ENCODE peak calls at places on chromosomes 3 and 15, in nine cellular contexts. One of them, this sample, is unnamed.

GRCh38 chr3:120683213-120683612 is 1.2 kb upstream of the HGD start:
- DNase-seq in cardiac muscle cell: peak; percentile 12
- DNase-seq in left ventricle myocardium inferior: peak; percentile 17
- DNase-seq in adrenal gland: no peak
- DNase-seq in psoas muscle: no peak
- DNase-seq in upper lobe of right lung: no peak
- DNase-seq in PC-9: no peak
- DNase-seq in GM12878: no peak
- DNase-seq in lower lobe of right lung: no peak
- DNase-seq in this sample: no peak

GRCh38 chr3:25665646-25666136 is 984 bp upstream of the TOP2B start:
- DNase-seq in cardiac muscle cell: no peak
- DNase-seq in left ventricle myocardium inferior: no peak
- DNase-seq in adrenal gland: no peak
- DNase-seq in psoas muscle: no peak
- DNase-seq in upper lobe of right lung: no peak
- DNase-seq in PC-9: no peak
- DNase-seq in GM12878: no peak
- DNase-seq in lower lobe of right lung: no peak
- DNase-seq in this sample: no peak

GRCh38 chr3:147843331-147843730 is 434.2 kb downstream of the ZIC1 start:
- DNase-seq in cardiac muscle cell: no peak
- DNase-seq in left ventricle myocardium inferior: no peak
- DNase-seq in adrenal gland: no peak
- DNase-seq in psoas muscle: no peak
- DNase-seq in upper lobe of right lung: no peak
- DNase-seq in PC-9: no peak
- DNase-seq in GM12878: no peak
- DNase-seq in lower lobe of right lung: no peak
- DNase-seq in this sample: no peak

GRCh38 chr15:54502416-54503075 is 524.3 kb downstream of the UNC13C start:
- DNase-seq in cardiac muscle cell: no peak
- DNase-seq in left ventricle myocardium inferior: no peak
- DNase-seq in adrenal gland: no peak
- DNase-seq in psoas muscle: no peak
- DNase-seq in upper lobe of right lung: no peak
- DNase-seq in PC-9: no peak
- DNase-seq in GM12878: no peak
- DNase-seq in lower lobe of right lung: no peak
- DNase-seq in this sample: no peak

GRCh38 chr3:186775999-186776398 is 7.4 kb upstream of the EIF4A2 start:
- DNase-seq in cardiac muscle cell: peak; percentile 56
- DNase-seq in left ventricle myocardium inferior: no peak
- DNase-seq in adrenal gland: no peak
- DNase-seq in psoas muscle: no peak
- DNase-seq in upper lobe of right lung: no peak
- DNase-seq in PC-9: no peak
- DNase-seq in GM12878: no peak
- DNase-seq in lower lobe of right lung: no peak
- DNase-seq in this sample: no peak

GRCh38 chr3:174955513-174956001 is 96.4 kb downstream of the NAALADL2 start:
- DNase-seq in cardiac muscle cell: peak; percentile 21
- DNase-seq in left ventricle myocardium inferior: no peak
- DNase-seq in adrenal gland: no peak
- DNase-seq in psoas muscle: no peak
- DNase-seq in upper lobe of right lung: no peak
- DNase-seq in PC-9: peak; percentile 58
- DNase-seq in GM12878: no peak
- DNase-seq in lower lobe of right lung: no peak
- DNase-seq in this sample: no peak

GRCh38 chr3:83500422-83500821 is 1458.4 kb upstream of the CADM2 start:
- DNase-seq in cardiac muscle cell: no peak
- DNase-seq in left ventricle myocardium inferior: no peak
- DNase-seq in adrenal gland: no peak
- DNase-seq in psoas muscle: no peak
- DNase-seq in upper lobe of right lung: no peak
- DNase-seq in PC-9: no peak
- DNase-seq in GM12878: no peak
- DNase-seq in lower lobe of right lung: no peak
- DNase-seq in this sample: no peak

GRCh38 chr3:178513539-178514410 is 22.5 kb upstream of the KCNMB2 start:
- DNase-seq in cardiac muscle cell: peak; percentile 26
- DNase-seq in left ventricle myocardium inferior: no peak
- DNase-seq in adrenal gland: no peak
- DNase-seq in psoas muscle: no peak
- DNase-seq in upper lobe of right lung: no peak
- DNase-seq in PC-9: no peak
- DNase-seq in GM12878: no peak
- DNase-seq in lower lobe of right lung: no peak
- DNase-seq in this sample: no peak

GRCh38 chr3:40504636-40505430 is 1.0 kb upstream of the ZNF620 start:
- DNase-seq in cardiac muscle cell: peak; percentile 96
- DNase-seq in left ventricle myocardium inferior: no peak
- DNase-seq in adrenal gland: peak; percentile 89
- DNase-seq in psoas muscle: no peak
- DNase-seq in upper lobe of right lung: no peak
- DNase-seq in PC-9: peak; percentile 19
- DNase-seq in GM12878: no peak
- DNase-seq in lower lobe of right lung: no peak
- DNase-seq in this sample: peak; percentile 75

GRCh38 chr3:176951144-176951543 is 246.1 kb downstream of the TBL1XR1 start:
- DNase-seq in cardiac muscle cell: no peak
- DNase-seq in left ventricle myocardium inferior: peak; percentile 64
- DNase-seq in adrenal gland: no peak
- DNase-seq in psoas muscle: peak; percentile 89
- DNase-seq in upper lobe of right lung: no peak
- DNase-seq in PC-9: peak; percentile 10
- DNase-seq in GM12878: no peak
- DNase-seq in lower lobe of right lung: no peak
- DNase-seq in this sample: peak; percentile 24

GRCh38 chr3:61114316-61114953 is 136.8 kb downstream of the FHIT start:
- DNase-seq in cardiac muscle cell: no peak
- DNase-seq in left ventricle myocardium inferior: no peak
- DNase-seq in adrenal gland: no peak
- DNase-seq in psoas muscle: no peak
- DNase-seq in upper lobe of right lung: no peak
- DNase-seq in PC-9: no peak
- DNase-seq in GM12878: no peak
- DNase-seq in lower lobe of right lung: no peak
- DNase-seq in this sample: no peak

GRCh38 chr3:127706312-127706711 is 33.6 kb downstream of the ABTB1 start:
- DNase-seq in cardiac muscle cell: no peak
- DNase-seq in left ventricle myocardium inferior: peak; percentile 65
- DNase-seq in adrenal gland: peak; percentile 29
- DNase-seq in psoas muscle: peak; percentile 82
- DNase-seq in upper lobe of right lung: peak; percentile 53
- DNase-seq in PC-9: no peak
- DNase-seq in GM12878: no peak
- DNase-seq in lower lobe of right lung: peak; percentile 20
- DNase-seq in this sample: no peak

GRCh38 chr3:149790265-149790664 is 2.1 kb downstream of the ANKUB1 start:
- DNase-seq in cardiac muscle cell: no peak
- DNase-seq in left ventricle myocardium inferior: no peak
- DNase-seq in adrenal gland: no peak
- DNase-seq in psoas muscle: no peak
- DNase-seq in upper lobe of right lung: no peak
- DNase-seq in PC-9: peak; percentile 63
- DNase-seq in GM12878: no peak
- DNase-seq in lower lobe of right lung: no peak
- DNase-seq in this sample: no peak

GRCh38 chr3:112651076-112651475 is 10.1 kb upstream of the CCDC80 start:
- DNase-seq in cardiac muscle cell: no peak
- DNase-seq in left ventricle myocardium inferior: no peak
- DNase-seq in adrenal gland: no peak
- DNase-seq in psoas muscle: no peak
- DNase-seq in upper lobe of right lung: no peak
- DNase-seq in PC-9: no peak
- DNase-seq in GM12878: no peak
- DNase-seq in lower lobe of right lung: no peak
- DNase-seq in this sample: no peak

GRCh38 chr3:42752961-42753360 is 20.1 kb downstream of the CCDC13 start:
- DNase-seq in cardiac muscle cell: no peak
- DNase-seq in left ventricle myocardium inferior: no peak
- DNase-seq in adrenal gland: no peak
- DNase-seq in psoas muscle: no peak
- DNase-seq in upper lobe of right lung: no peak
- DNase-seq in PC-9: no peak
- DNase-seq in GM12878: no peak
- DNase-seq in lower lobe of right lung: no peak
- DNase-seq in this sample: peak; percentile 25

GRCh38 chr15:42800731-42801474 is 64.0 kb upstream of the CDAN1 start:
- DNase-seq in cardiac muscle cell: no peak
- DNase-seq in left ventricle myocardium inferior: no peak
- DNase-seq in adrenal gland: no peak
- DNase-seq in psoas muscle: no peak
- DNase-seq in upper lobe of right lung: no peak
- DNase-seq in PC-9: no peak
- DNase-seq in GM12878: no peak
- DNase-seq in lower lobe of right lung: no peak
- DNase-seq in this sample: no peak
- TF ChIP-seq CTCF in cardiac muscle cell: no peak
- TF ChIP-seq CTCF in left ventricle myocardium inferior: peak; percentile 27
- TF ChIP-seq CTCF in adrenal gland: no peak
- TF ChIP-seq CTCF in psoas muscle: no peak
- TF ChIP-seq CTCF in upper lobe of right lung: peak; percentile 14
- TF ChIP-seq CTCF in PC-9: peak; percentile 36
- TF ChIP-seq CTCF in GM12878: peak; percentile 11
- TF ChIP-seq CTCF in lower lobe of right lung: no peak
- TF ChIP-seq CTCF in this sample: no peak

GRCh38 chr15:31330111-31330785 is 3.6 kb downstream of the KLF13 start:
- DNase-seq in cardiac muscle cell: no peak
- DNase-seq in left ventricle myocardium inferior: no peak
- DNase-seq in adrenal gland: no peak
- DNase-seq in psoas muscle: no peak
- DNase-seq in upper lobe of right lung: peak; percentile 57
- DNase-seq in PC-9: no peak
- DNase-seq in GM12878: no peak
- DNase-seq in lower lobe of right lung: no peak
- DNase-seq in this sample: no peak
- H3K4me1 ChIP-seq in cardiac muscle cell: peaks cover 20% of the 10 kb centered on the region
- H3K4me1 ChIP-seq in left ventricle myocardium inferior: peaks cover 83% of the 10 kb centered on the region
- H3K4me1 ChIP-seq in adrenal gland: peaks cover 9% of the 10 kb centered on the region
- H3K4me1 ChIP-seq in psoas muscle: peaks cover 50% of the 10 kb centered on the region
- H3K4me1 ChIP-seq in upper lobe of right lung: peaks cover 56% of the 10 kb centered on the region
- H3K4me1 ChIP-seq in PC-9: no peaks in the 10 kb centered on the region
- H3K4me1 ChIP-seq in GM12878: peaks cover 46% of the 10 kb centered on the region
- H3K4me1 ChIP-seq in lower lobe of right lung: peaks cover 62% of the 10 kb centered on the region
- H3K4me1 ChIP-seq in this sample: peaks cover 5% of the 10 kb centered on the region

DNA sequence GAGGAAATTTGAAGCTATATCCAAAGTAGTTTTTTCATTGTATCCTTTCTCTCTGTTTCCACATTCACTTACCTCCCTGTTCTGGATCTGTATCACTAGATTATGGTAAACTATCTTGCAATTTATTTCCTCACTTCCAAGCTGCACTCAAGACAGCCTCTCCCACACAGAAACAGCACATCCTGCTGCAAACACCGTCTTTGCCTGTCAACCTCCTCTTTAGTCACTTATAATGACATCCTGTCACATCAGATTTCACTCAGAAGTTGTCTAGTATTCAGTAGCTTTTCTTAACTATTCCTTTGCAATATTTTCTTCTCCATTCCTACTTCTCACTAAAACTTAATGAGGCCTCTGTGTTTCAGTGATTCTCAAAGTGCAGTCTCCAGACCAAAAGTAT is 490.8 kb downstream of the IGSF11 start:
- DNase-seq in cardiac muscle cell: no peak
- DNase-seq in left ventricle myocardium inferior: no peak
- DNase-seq in adrenal gland: no peak
- DNase-seq in psoas muscle: no peak
- DNase-seq in upper lobe of right lung: no peak
- DNase-seq in PC-9: no peak
- DNase-seq in GM12878: no peak
- DNase-seq in lower lobe of right lung: no peak
- DNase-seq in this sample: no peak
- H3K27ac ChIP-seq in cardiac muscle cell: no peak overlapping the region
- H3K27ac ChIP-seq in left ventricle myocardium inferior: no peak overlapping the region
- H3K27ac ChIP-seq in adrenal gland: no peak overlapping the region
- H3K27ac ChIP-seq in psoas muscle: no peak overlapping the region
- H3K27ac ChIP-seq in upper lobe of right lung: no peak overlapping the region
- H3K27ac ChIP-seq in PC-9: no peak overlapping the region
- H3K27ac ChIP-seq in GM12878: no peak overlapping the region
- H3K27ac ChIP-seq in lower lobe of right lung: no peak overlapping the region
- H3K27ac ChIP-seq in this sample: no peak overlapping the region

GRCh38 chr15:68259883-68260282 is 17.7 kb upstream of the FEM1B start:
- DNase-seq in cardiac muscle cell: no peak
- DNase-seq in left ventricle myocardium inferior: no peak
- DNase-seq in adrenal gland: no peak
- DNase-seq in psoas muscle: no peak
- DNase-seq in upper lobe of right lung: no peak
- DNase-seq in PC-9: no peak
- DNase-seq in GM12878: no peak
- DNase-seq in lower lobe of right lung: no peak
- DNase-seq in this sample: no peak

GRCh38 chr15:68261241-68261640 is 16.3 kb upstream of the FEM1B start:
- DNase-seq in cardiac muscle cell: no peak
- DNase-seq in left ventricle myocardium inferior: no peak
- DNase-seq in adrenal gland: no peak
- DNase-seq in psoas muscle: no peak
- DNase-seq in upper lobe of right lung: no peak
- DNase-seq in PC-9: no peak
- DNase-seq in GM12878: no peak
- DNase-seq in lower lobe of right lung: no peak
- DNase-seq in this sample: no peak

GRCh38 chr15:68252925-68253534 is 23.5 kb upstream of the CLN6 start:
- DNase-seq in cardiac muscle cell: peak; percentile 88
- DNase-seq in left ventricle myocardium inferior: no peak
- DNase-seq in adrenal gland: peak; percentile 72
- DNase-seq in psoas muscle: no peak
- DNase-seq in upper lobe of right lung: no peak
- DNase-seq in PC-9: peak; percentile 46
- DNase-seq in GM12878: peak; percentile 26
- DNase-seq in lower lobe of right lung: no peak
- DNase-seq in this sample: peak; percentile 69

GRCh38 chr15:68258684-68259083 is 18.9 kb upstream of the FEM1B start:
- DNase-seq in cardiac muscle cell: no peak
- DNase-seq in left ventricle myocardium inferior: no peak
- DNase-seq in adrenal gland: no peak
- DNase-seq in psoas muscle: peak; percentile 67
- DNase-seq in upper lobe of right lung: no peak
- DNase-seq in PC-9: no peak
- DNase-seq in GM12878: no peak
- DNase-seq in lower lobe of right lung: no peak
- DNase-seq in this sample: no peak

DNA sequence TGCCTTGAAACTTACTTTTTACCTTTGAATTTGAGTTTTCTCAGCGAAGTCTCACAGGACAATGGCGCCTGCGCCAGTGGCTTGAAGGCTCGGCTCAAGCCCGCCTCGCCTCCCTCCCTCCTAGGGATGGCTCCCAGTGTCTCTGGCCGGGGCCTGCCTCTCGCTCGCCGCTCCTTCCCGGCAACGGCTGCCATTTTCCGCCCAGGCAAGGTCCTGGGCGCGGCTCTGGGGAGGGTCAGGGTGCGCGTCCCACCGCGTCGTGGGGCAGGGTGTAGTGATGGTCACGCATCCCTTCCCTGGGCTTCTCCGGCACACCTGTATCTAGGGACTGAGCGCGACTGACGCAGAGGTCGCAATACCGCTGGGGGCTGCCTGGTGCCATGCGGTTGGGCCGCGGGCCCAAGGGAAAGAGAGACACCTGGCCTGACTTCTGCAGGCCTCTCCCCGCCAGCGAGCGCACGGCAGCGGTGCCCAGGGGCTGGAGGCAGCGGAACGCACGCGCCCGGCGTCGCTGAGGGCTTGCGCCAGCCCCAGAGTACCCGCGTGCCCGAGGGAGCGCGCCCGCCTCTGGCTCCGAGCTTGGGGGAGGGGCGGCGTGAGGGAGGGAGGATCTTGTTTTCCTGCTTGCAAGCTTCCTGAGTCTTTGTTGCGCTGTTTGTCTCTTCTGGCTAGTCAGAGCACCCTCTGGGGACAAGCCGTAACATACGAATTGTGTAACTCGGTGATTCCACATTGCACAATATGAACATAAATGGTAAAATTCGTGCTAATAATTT is 20.7 kb upstream of the FEM1B start:
- DNase-seq in cardiac muscle cell: peak; percentile 97
- DNase-seq in left ventricle myocardium inferior: peak; percentile 92
- DNase-seq in adrenal gland: peak; percentile 97
- DNase-seq in psoas muscle: peak; percentile 96
- DNase-seq in upper lobe of right lung: peak; percentile 96
- DNase-seq in PC-9: peak; percentile 95
- DNase-seq in GM12878: no peak
- DNase-seq in lower lobe of right lung: peak; percentile 93
- DNase-seq in this sample: peak; percentile 48
- TF ChIP-seq CTCF in cardiac muscle cell: no peak
- TF ChIP-seq CTCF in left ventricle myocardium inferior: no peak
- TF ChIP-seq CTCF in adrenal gland: no peak
- TF ChIP-seq CTCF in psoas muscle: no peak
- TF ChIP-seq CTCF in upper lobe of right lung: no peak
- TF ChIP-seq CTCF in PC-9: no peak
- TF ChIP-seq CTCF in GM12878: no peak
- TF ChIP-seq CTCF in lower lobe of right lung: no peak
- TF ChIP-seq CTCF in this sample: no peak

This sample was measured in ascending aorta.